ENCODE peak calls at places on chromosomes 6 and 20, in eight cellular contexts. B, C, W, M, K, H, D and F are unnamed samples.

GRCh38 chr20:44032583-44033138 is 118.0 kb downstream of the TOX2 start:
- DNase-seq in B (peak; percentile 38), W (no peak), M (no peak), C (no peak), K (no peak), H (no peak), D (no peak), F (no peak)

GRCh38 chr20:57450419-57450818 is 59.2 kb downstream of the RBM38 start:
- DNase-seq in H (peak; percentile 82), M (peak; percentile 51), K (peak; percentile 73), B (no peak), C (peak; percentile 47), W (peak; percentile 49), D (no peak), F (no peak)

GRCh38 chr6:135033238-135033637 is 21.4 kb downstream of the HBS1L start:
- DNase-seq in W (no peak), D (no peak), B (no peak), H (no peak), M (no peak), C (peak; percentile 40), K (no peak), F (no peak)

GRCh38 chr20:5070081-5070480 is 49.7 kb downstream of the PCNA start:
- DNase-seq in W (no peak), D (no peak), M (no peak), H (no peak), C (no peak), B (no peak), K (no peak), F (no peak)

GRCh38 chr6:160831751-160832150 is 129.7 kb downstream of the PLG start:
- DNase-seq in H (no peak), B (no peak), W (no peak), D (no peak), C (no peak), K (no peak), M (no peak), F (no peak)

GRCh38 chr6:121865811-121866210 is 430.4 kb downstream of the GJA1 start:
- DNase-seq in C (no peak), W (no peak), B (no peak), M (no peak), D (no peak), H (no peak), K (no peak), F (no peak)

GRCh38 chr20:64266988-64267387 is 11.4 kb downstream of the PCMTD2 start:
- DNase-seq in W (no peak), D (peak; percentile 16), K (no peak), H (no peak), B (no peak), C (no peak), M (no peak), F (no peak)

GRCh38 chr6:121897337-121897760 is 461.9 kb downstream of the GJA1 start:
- DNase-seq in D (no peak), W (no peak), M (no peak), B (no peak), H (no peak), C (no peak), K (peak; percentile 54), F (no peak)

GRCh38 chr6:135577059-135577538 is 79.6 kb upstream of the AHI1 start:
- DNase-seq in H (no peak), W (no peak), C (no peak), K (no peak), M (no peak), B (no peak), D (no peak), F (no peak)

GRCh38 chr6:83031689-83032088 is 34.0 kb downstream of the UBE3D start:
- DNase-seq in W (no peak), M (no peak), D (no peak), B (no peak), C (no peak), H (no peak), K (no peak), F (no peak)

GRCh38 chr20:13865825-13866351 is 81.1 kb downstream of the NDUFAF5 start:
- DNase-seq in M (no peak), W (no peak), D (no peak), B (no peak), K (no peak), C (no peak), H (no peak), F (peak; percentile 32)

GRCh38 chr20:5674176-5674660 is 76.0 kb upstream of the SHLD1 start:
- DNase-seq in C (no peak), W (peak; percentile 97), K (no peak), D (peak; percentile 94), B (no peak), H (no peak), M (no peak), F (no peak)

GRCh38 chr20:43961541-43962471 is 47.2 kb downstream of the TOX2 start:
- DNase-seq in H (no peak), B (no peak), M (no peak), D (no peak), K (no peak), C (no peak), W (no peak), F (no peak)

GRCh38 chr20:650954-651353 is 2.0 kb downstream of the SRXN1 start:
- DNase-seq in M (no peak), H (no peak), C (no peak), K (peak; percentile 35), B (no peak), D (no peak), W (no peak), F (no peak)

GRCh38 chr6:141744194-141744925 is 388.4 kb upstream of the GJE1 start:
- DNase-seq in B (no peak), W (no peak), K (no peak), D (no peak), H (no peak), M (no peak), C (no peak), F (no peak)

GRCh38 chr20:5073154-5074049 is 46.4 kb downstream of the PCNA start:
- DNase-seq in B (peak; percentile 93), D (peak; percentile 97), M (peak; percentile 97), W (peak; percentile 98), C (peak; percentile 91), H (peak; percentile 95), K (peak; percentile 58), F (peak; percentile 61)

GRCh38 chr20:57231951-57232428 is 34.5 kb downstream of the BMP7 start:
- DNase-seq in B (no peak), D (no peak), C (no peak), H (no peak), M (no peak), K (no peak), W (no peak), F (no peak)

GRCh38 chr6:15922510-15923307 is 206.2 kb upstream of the MYLIP start:
- DNase-seq in D (no peak), H (peak; percentile 55), W (peak; percentile 31), C (no peak), B (no peak), M (no peak), K (peak; percentile 97), F (peak; percentile 30)

GRCh38 chr20:2745936-2746635 is 53.5 kb downstream of the EBF4 start:
- DNase-seq in H (no peak), W (no peak), B (peak; percentile 44), D (no peak), C (no peak), M (no peak), K (no peak), F (no peak)

GRCh38 chr20:21101453-21102251 is 4.5 kb downstream of the LINC00237 start:
- DNase-seq in M (no peak), D (no peak), W (no peak), K (peak; percentile 9), B (no peak), C (no peak), H (peak; percentile 50), F (no peak)
- H3K4me1 ChIP-seq in M (peaks cover 36% of the 10 kb centered on the region), D (no peaks in the 10 kb centered on the region), W (no peaks in the 10 kb centered on the region), K (peaks cover 8% of the 10 kb centered on the region), B (peaks cover 49% of the 10 kb centered on the region), C (peaks cover 7% of the 10 kb centered on the region), H (peaks cover 7% of the 10 kb centered on the region), F (no peaks in the 10 kb centered on the region)

DNA sequence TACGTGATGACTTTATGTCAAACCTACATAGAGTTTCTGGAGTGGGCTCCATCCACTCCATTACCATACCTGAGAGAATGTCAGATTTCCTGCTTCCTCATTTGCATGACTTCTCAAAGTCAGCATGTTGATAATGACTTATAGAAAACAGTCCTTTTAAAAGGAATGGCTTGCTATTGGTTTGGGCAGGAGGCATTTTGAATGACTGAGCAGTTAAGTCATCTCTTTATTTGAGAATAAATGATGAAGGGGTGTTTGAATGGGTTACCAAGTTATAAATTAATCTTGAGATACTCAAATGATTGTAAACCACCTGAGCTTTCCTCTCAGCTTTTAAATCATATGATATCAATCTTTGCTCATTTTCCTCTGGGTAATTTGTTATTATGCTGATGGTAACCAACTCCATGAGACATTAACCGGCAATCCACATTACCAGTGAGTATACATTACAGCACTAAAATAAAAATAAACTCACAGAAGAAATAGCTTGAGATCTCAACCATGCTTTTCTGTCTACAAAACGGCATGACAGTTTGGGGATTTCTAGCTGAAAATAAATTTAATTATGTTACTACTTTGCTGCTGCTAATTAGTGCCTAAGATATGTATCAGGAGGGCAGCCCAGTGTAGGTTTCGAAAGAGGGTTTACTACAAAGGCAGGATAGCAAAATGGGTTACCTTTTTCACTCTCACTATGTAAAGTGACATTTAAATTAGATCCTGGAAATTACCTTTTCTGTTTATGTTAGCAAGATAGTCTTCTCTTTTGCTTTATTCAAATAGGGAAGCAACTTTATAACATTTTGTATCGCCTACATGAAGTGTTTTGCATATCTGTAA is 78.8 kb downstream of the RPS12 start:
- DNase-seq in D (no peak), W (no peak), M (no peak), B (no peak), C (no peak), H (no peak), K (no peak), F (no peak)
- H3K4me3 ChIP-seq in D (no peak overlapping the region), W (no peak overlapping the region), M (no peak overlapping the region), B (no peak overlapping the region), C (no peak overlapping the region), H (no peak overlapping the region), K (no peak overlapping the region), F (no peak overlapping the region)

DNA sequence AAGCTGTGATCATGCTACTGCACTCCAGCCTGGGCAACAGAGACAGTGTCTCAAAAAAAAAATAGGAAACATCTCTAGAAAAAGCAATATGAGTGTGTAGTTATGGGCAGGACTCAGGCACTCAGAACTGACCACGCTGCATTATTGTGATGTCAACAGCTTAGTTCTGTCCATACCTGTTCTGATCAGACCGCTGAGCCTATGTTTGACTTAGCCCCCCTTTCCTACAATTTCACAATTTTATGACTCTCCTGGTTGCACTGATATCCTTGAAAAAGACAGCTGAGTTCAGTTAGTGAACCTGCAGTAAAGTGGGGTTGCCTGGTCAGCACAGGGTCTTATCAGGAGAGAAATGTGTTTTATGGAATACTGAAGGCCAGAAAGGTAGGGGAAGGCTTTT is 37.8 kb upstream of the PRDM1 start:
- DNase-seq in W (no peak), H (no peak), M (no peak), C (no peak), K (no peak), B (no peak), D (no peak), F (no peak)
- H3K4me1 ChIP-seq in W (no peaks in the 10 kb centered on the region), H (no peaks in the 10 kb centered on the region), M (no peaks in the 10 kb centered on the region), C (peaks cover 7% of the 10 kb centered on the region), K (no peaks in the 10 kb centered on the region), B (no peaks in the 10 kb centered on the region), D (no peaks in the 10 kb centered on the region), F (no peaks in the 10 kb centered on the region)

DNA sequence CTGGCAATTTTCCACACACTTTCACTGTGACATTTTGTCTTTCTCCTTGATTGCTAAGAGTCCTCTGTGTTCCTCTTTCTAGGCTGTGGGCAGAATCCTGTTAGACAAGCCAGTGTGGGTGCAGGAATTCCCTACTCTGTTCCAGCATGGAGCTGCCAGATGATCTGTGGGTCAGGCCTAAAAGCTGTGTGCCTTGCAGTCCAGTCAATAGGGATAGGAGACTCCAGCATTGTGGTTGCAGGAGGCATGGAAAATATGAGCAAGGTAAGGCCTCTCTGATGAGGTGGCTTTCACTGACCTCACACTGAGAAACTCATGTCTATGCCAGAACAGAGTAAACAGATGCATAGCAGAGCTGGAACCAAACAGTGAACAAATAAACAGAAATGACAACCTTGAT is 5.1 kb downstream of the ACAT2 start:
- DNase-seq in B (no peak), W (no peak), K (no peak), D (no peak), M (no peak), C (no peak), H (no peak), F (no peak)
- H3K4me3 ChIP-seq in B (no peak overlapping the region), W (no peak overlapping the region), K (no peak overlapping the region), D (no peak overlapping the region), M (no peak overlapping the region), C (no peak overlapping the region), H (no peak overlapping the region), F (no peak overlapping the region)